ENCODE peak calls at places on chromosomes 5 and 9, in eight cellular contexts. M is suprapubic skin; Y is Peyer's patch; Q is IMR-90; L is uterus; X is CD8-positive, alpha-beta T cell; N is AG09309; T is transverse colon. V is an unnamed sample.
A peak's percentile ranks its signal among the peaks of the same experiment; 100 is the strongest.

GRCh38 chr5:137152616-137153015 is 346.5 kb downstream of the SPOCK1 start:
- DNase-seq in L (no peak), X (no peak), N (no peak), Q (no peak), Y (no peak), M (no peak), T (no peak), V (no peak)

GRCh38 chr9:2066312-2067273 is 51.4 kb downstream of the SMARCA2 start:
- DNase-seq in N (no peak), T (no peak), L (no peak), Q (peak; percentile 26), M (no peak), X (no peak), Y (no peak), V (no peak)

GRCh38 chr5:78530342-78531096 is 118.1 kb downstream of the LHFPL2 start:
- DNase-seq in L (no peak), Y (no peak), T (no peak), X (no peak), M (no peak), Q (peak; percentile 99), N (peak; percentile 91), V (no peak)

GRCh38 chr9:114006931-114007691 is 71.0 kb downstream of the AMBP start:
- DNase-seq in M (peak; percentile 49), L (peak; percentile 15), T (no peak), Q (no peak), N (no peak), Y (peak; percentile 14), X (no peak), V (peak; percentile 85)

GRCh38 chr9:10260501-10260900 is 352.3 kb downstream of the PTPRD start:
- DNase-seq in T (no peak), N (no peak), Q (no peak), Y (no peak), X (no peak), L (no peak), M (no peak), V (no peak)

GRCh38 chr5:137096149-137097103 is 402.7 kb downstream of the SPOCK1 start:
- DNase-seq in X (no peak), L (no peak), T (no peak), Y (no peak), Q (peak; percentile 27), N (no peak), M (no peak), V (no peak)

GRCh38 chr9:128081052-128081451 is 13.0 kb downstream of the SLC25A25 start:
- DNase-seq in Q (peak; percentile 98), T (no peak), X (no peak), L (peak; percentile 78), Y (no peak), N (peak; percentile 87), M (no peak), V (peak; percentile 88)

GRCh38 chr5:65819905-65820240 is 97.9 kb downstream of the NLN start:
- DNase-seq in X (no peak), N (no peak), M (no peak), Y (no peak), Q (no peak), T (no peak), L (no peak), V (no peak)

GRCh38 chr9:113521693-113522260 is 58.2 kb downstream of the RGS3 start:
- DNase-seq in M (no peak), T (no peak), Q (no peak), Y (no peak), N (no peak), X (no peak), L (no peak), V (no peak)

GRCh38 chr9:5430912-5431311 is 6.8 kb downstream of the PLGRKT start:
- DNase-seq in M (no peak), X (no peak), N (no peak), Y (no peak), L (no peak), T (no peak), Q (no peak), V (no peak)

GRCh38 chr5:55102345-55102744 is at the start of gene GZMA:
- DNase-seq in T (no peak), L (no peak), Q (no peak), M (no peak), N (no peak), X (no peak), Y (no peak), V (no peak)

GRCh38 chr5:58786904-58787303 is 204.0 kb downstream of the RAB3C start:
- DNase-seq in Y (no peak), L (no peak), T (no peak), M (no peak), X (no peak), N (no peak), Q (no peak), V (no peak)

GRCh38 chr5:6495433-6496206 is 47.0 kb downstream of the UBE2QL1 start:
- DNase-seq in X (no peak), M (no peak), L (no peak), T (no peak), Y (no peak), Q (no peak), N (no peak), V (peak; percentile 28)

GRCh38 chr9:127970401-127971313 is 10.1 kb downstream of the EEIG1 start:
- DNase-seq in M (no peak), N (no peak), Y (peak; percentile 88), T (peak; percentile 57), Q (no peak), L (no peak), X (peak; percentile 38), V (no peak)

GRCh38 chr9:135616621-135617537 is 22.5 kb downstream of the GLT6D1 start:
- DNase-seq in N (no peak), L (no peak), X (no peak), M (no peak), Q (no peak), T (no peak), Y (no peak), V (no peak)

GRCh38 chr5:81605299-81605698 is 145.6 kb downstream of the SSBP2 start:
- DNase-seq in L (no peak), M (no peak), Y (no peak), X (no peak), T (no peak), N (no peak), Q (no peak), V (no peak)
- H3K4me3 ChIP-seq in L (no peak overlapping the region), M (no peak overlapping the region), Y (no peak overlapping the region), X (no peak overlapping the region), T (no peak overlapping the region), N (no peak overlapping the region), Q (no peak overlapping the region), V (no peak overlapping the region)

DNA sequence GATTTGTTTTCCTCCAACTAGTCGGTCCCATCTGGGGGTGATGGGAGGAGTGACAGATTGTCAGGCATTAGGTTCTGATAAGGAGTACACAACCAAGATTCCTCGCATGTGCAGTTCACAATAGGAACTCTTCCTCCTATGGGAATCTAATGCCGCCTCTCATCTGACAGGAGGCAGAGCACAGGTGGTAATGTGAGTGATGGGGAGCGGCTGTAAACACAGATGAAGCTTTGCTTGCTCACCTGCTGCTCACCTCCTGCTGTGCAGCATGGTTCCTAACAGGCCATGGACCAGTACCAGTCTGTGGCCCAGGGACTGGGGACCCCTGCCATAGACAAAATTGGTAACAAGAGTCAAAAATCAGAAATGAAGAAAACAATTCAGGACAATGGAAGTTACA is 173.3 kb upstream of the HMHB1 start:
- DNase-seq in L (no peak), X (no peak), M (no peak), Q (no peak), N (no peak), Y (no peak), T (no peak), V (no peak)
- H3K4me3 ChIP-seq in L (no peak overlapping the region), X (no peak overlapping the region), M (no peak overlapping the region), Q (no peak overlapping the region), N (no peak overlapping the region), Y (no peak overlapping the region), T (no peak overlapping the region), V (no peak overlapping the region)

DNA sequence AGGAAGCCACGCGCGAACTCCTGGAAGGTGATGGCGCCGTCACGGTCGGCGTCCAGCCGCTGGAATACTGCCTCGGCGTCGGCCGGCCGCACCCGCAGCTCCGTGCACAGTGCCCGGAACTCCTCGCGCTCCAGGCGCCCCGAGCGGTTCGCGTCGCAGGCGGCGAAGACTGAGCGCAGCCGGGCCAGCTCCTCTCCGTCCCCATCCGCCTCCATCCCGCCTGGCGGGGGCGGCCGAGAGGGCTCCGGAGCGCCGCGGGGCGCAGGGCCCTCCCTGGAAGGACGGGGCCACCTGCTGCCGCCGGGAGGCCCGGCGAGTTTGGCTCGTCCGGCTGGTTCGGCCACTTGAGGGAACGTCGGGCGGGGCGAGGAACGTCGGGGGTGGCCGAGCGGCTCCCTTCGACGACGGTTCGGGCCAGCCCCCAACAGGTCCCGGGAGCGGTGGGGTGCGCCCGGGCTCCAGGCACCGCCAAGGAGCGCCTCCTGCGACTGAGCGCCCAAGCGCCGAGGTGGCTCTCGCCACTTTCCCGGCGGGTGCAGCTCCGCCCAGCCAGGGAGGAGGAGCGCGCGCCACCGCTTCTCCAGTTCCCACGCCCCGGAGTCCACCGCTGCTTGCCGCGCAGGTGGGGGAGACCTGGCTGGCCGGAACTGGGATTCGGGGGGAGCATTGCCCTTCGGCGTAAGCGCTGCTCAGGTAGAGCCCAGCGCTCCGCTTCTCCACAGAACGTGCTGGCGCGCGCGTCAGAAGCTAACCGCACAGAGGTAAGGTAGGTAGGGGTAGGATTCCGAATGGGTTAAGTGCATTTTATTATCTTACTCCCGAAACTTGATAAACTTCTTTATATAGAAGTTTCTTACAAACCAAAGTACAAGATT is at the start of gene RASEF:
- DNase-seq in T (peak; percentile 85), M (no peak), X (no peak), N (no peak), L (no peak), Y (no peak), Q (no peak), V (no peak)
- H3K4me3 ChIP-seq in T (peak within 1 kb of the TSS; percentile 55), M (peak within 1 kb of the TSS; percentile 52), X (no peak within 1 kb of the TSS), N (peak within 1 kb of the TSS; percentile 35), L (no peak within 1 kb of the TSS), Y (no peak within 1 kb of the TSS), Q (peak within 1 kb of the TSS; percentile 40), V (peak within 1 kb of the TSS; percentile 42)

GRCh38 chr9:130837644-130838043 is 2.6 kb downstream of the ABL1 start:
- DNase-seq in L (no peak), Q (no peak), Y (no peak), X (no peak), T (no peak), M (peak; percentile 10), N (no peak), V (no peak)

GRCh38 chr9:130834371-130835311 is at the start of gene ABL1:
- DNase-seq in T (peak; percentile 79), X (peak; percentile 56), N (no peak), Y (peak; percentile 57), Q (peak; percentile 85), M (peak; percentile 82), L (peak; percentile 71), V (no peak)

GRCh38 chr9:130839237-130840111 is 4.4 kb downstream of the ABL1 start:
- DNase-seq in X (no peak), L (no peak), Y (no peak), N (no peak), M (no peak), T (no peak), Q (no peak), V (no peak)

GRCh38 chr9:130835441-130836298 is 616 bp downstream of the ABL1 start:
- DNase-seq in M (peak; percentile 28), T (peak; percentile 40), N (no peak), Q (peak; percentile 61), Y (no peak), X (no peak), L (no peak), V (no peak)

DNA sequence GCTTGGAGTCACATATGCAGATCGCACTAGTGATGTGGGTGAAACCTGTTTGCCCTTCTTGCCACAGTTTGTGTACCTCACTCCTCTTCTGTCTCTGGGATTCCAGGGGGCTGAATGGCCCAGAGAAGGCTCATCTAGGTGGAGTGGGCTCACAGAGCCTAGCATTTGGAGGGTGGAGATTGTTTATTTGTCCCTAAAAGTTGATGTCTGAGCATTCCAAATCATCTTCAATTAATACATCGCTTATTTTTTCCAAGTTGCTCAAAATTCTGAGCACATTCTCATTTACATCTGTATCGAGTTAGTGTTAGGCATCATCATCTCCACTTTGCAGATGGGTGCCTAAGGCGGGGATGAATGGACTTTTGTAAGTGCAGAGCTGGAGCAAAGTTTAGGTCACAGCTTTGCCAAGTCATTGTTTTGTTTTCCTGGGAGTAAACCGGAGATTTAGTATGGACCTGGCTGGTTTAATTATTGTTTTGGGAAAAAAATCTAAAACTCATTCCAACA is 2.0 kb downstream of the ABL1 start:
- DNase-seq in M (peak; percentile 39), X (no peak), L (no peak), Q (peak; percentile 67), T (no peak), N (no peak), Y (no peak), V (no peak)
- H3K4me3 ChIP-seq in M (peak overlapping the region; percentile 82), X (no peak overlapping the region), L (peak overlapping the region; percentile 85), Q (peak overlapping the region; percentile 75), T (peak overlapping the region; percentile 70), N (peak overlapping the region; percentile 65), Y (no peak overlapping the region), V (peak overlapping the region; percentile 77)

V was measured in vagina.